ENCODE peak calls at places on chromosomes 5 and 9, in eight cellular contexts. T, M, L, K, G, Z, E and Q are unnamed samples. For H3K36me3, the result is how much of the 10 kb centered on the place peaks cover.

GRCh38 chr5:177447611-177448243 is 1.1 kb downstream of the PRR7 start:
- DNase-seq in T (peak), Z (no peak), L (no peak), E (no peak), G (no peak), M (no peak), K (no peak), Q (peak)

GRCh38 chr5:106171708-106172107 is 1499.0 kb downstream of the EFNA5 start:
- DNase-seq in T (peak), M (no peak), L (no peak), G (no peak), K (no peak), E (no peak), Z (no peak), Q (no peak)

GRCh38 chr5:172602712-172603289 is 38.3 kb upstream of the NEURL1B start:
- DNase-seq in K (no peak), L (no peak), M (no peak), Z (peak), G (no peak), E (no peak), T (no peak), Q (no peak)

GRCh38 chr5:24714757-24715156 is 70.0 kb upstream of the CDH10 start:
- DNase-seq in E (no peak), L (no peak), M (no peak), Z (no peak), K (no peak), T (peak), G (no peak), Q (no peak)

GRCh38 chr9:123348317-123348992 is 7.5 kb upstream of the CRB2 start:
- DNase-seq in G (no peak), T (no peak), L (no peak), Z (no peak), M (no peak), E (no peak), K (no peak), Q (peak)

GRCh38 chr5:72556351-72557146 is 49.3 kb upstream of the ZNF366 start:
- DNase-seq in E (no peak), Z (peak), L (peak), K (peak), M (peak), T (peak), G (peak), Q (peak)

GRCh38 chr5:143064207-143064606 is 294.0 kb downstream of the ARHGAP26 start:
- DNase-seq in L (no peak), M (no peak), K (no peak), G (no peak), T (peak), E (no peak), Z (no peak), Q (no peak)

GRCh38 chr9:108469654-108470053 is 386.1 kb downstream of the ACTL7B start:
- DNase-seq in T (peak), L (no peak), M (peak), K (no peak), E (no peak), Z (no peak), G (no peak), Q (no peak)

GRCh38 chr5:91189480-91190332 is 193.4 kb downstream of the ARRDC3 start:
- DNase-seq in L (no peak), Z (peak), E (no peak), G (no peak), K (peak), M (no peak), T (peak), Q (no peak)

GRCh38 chr5:56822961-56823360 is 7.6 kb downstream of the MAP3K1 start:
- DNase-seq in E (no peak), M (no peak), G (no peak), T (no peak), Z (no peak), K (no peak), L (no peak), Q (no peak)

GRCh38 chr9:113641100-113641885 is 177.8 kb downstream of the RGS3 start:
- DNase-seq in G (no peak), L (no peak), M (no peak), Z (no peak), E (no peak), K (no peak), T (no peak), Q (no peak)

GRCh38 chr5:153831976-153832375 is 206.7 kb downstream of the FAM114A2 start:
- DNase-seq in L (no peak), G (no peak), T (peak), Z (no peak), E (peak), K (no peak), M (no peak), Q (no peak)

GRCh38 chr5:10222326-10222725 is 27.4 kb downstream of the ATPSCKMT start:
- DNase-seq in E (no peak), G (no peak), T (no peak), M (no peak), Z (no peak), K (no peak), L (no peak), Q (no peak)

GRCh38 chr5:110738503-110738811 is 350 bp upstream of the SLC25A46 start:
- DNase-seq in G (no peak), Z (no peak), E (no peak), L (no peak), T (no peak), K (no peak), M (no peak), Q (peak)

GRCh38 chr9:90046317-90046861 is 441.6 kb downstream of the GADD45G start:
- DNase-seq in T (no peak), E (no peak), M (no peak), G (no peak), L (no peak), K (no peak), Z (no peak), Q (no peak)

GRCh38 chr5:134209477-134210240 is 16.2 kb downstream of the PPP2CA start:
- DNase-seq in Z (no peak), G (no peak), K (no peak), M (no peak), E (no peak), T (no peak), L (no peak), Q (no peak)

GRCh38 chr5:55467862-55468551 is 66.8 kb downstream of the PLPP1 start:
- DNase-seq in K (no peak), E (no peak), T (no peak), L (no peak), G (no peak), Z (no peak), M (no peak), Q (no peak)

GRCh38 chr9:32877103-32877502 is 93.8 kb downstream of the TMEM215 start:
- DNase-seq in T (no peak), E (no peak), L (no peak), G (peak), K (no peak), Z (no peak), M (no peak), Q (no peak)

GRCh38 chr5:143506881-143507552 is 103.5 kb upstream of the NR3C1 start:
- DNase-seq in Z (no peak), K (no peak), M (no peak), L (peak), G (peak), T (peak), E (no peak), Q (no peak)

GRCh38 chr5:79021753-79022152 is 36.6 kb upstream of the ARSB start:
- DNase-seq in Z (no peak), E (no peak), T (no peak), L (no peak), K (no peak), M (no peak), G (no peak), Q (no peak)

GRCh38 chr5:65065112-65065511 is 296.4 kb downstream of the CWC27 start:
- DNase-seq in L (no peak), E (no peak), K (no peak), M (no peak), T (no peak), G (no peak), Z (no peak), Q (no peak)

GRCh38 chr5:125263346-125263745 is 516.9 kb upstream of the ZNF608 start:
- DNase-seq in M (no peak), T (peak), G (no peak), Z (no peak), K (no peak), L (no peak), E (no peak), Q (no peak)

GRCh38 chr9:33447404-33448158 is at the start of gene AQP3:
- DNase-seq in G (peak), M (peak), E (peak), Z (peak), T (peak), L (peak), K (peak), Q (peak)

GRCh38 chr5:1793966-1794895 is 5.4 kb downstream of the MRPL36 start:
- DNase-seq in M (peak), L (no peak), E (no peak), Z (no peak), T (peak), G (no peak), K (no peak), Q (no peak)

GRCh38 chr9:132802121-132802795 is 75.8 kb downstream of the AK8 start:
- DNase-seq in M (no peak), K (no peak), Z (no peak), E (no peak), G (no peak), L (no peak), T (no peak), Q (peak)

GRCh38 chr5:143229896-143230675 is 173.4 kb downstream of the NR3C1 start:
- DNase-seq in T (no peak), M (no peak), L (no peak), G (no peak), Z (no peak), K (no peak), E (no peak), Q (peak)

GRCh38 chr5:60856059-60856458 is 12.0 kb upstream of the ELOVL7 start:
- DNase-seq in T (no peak), M (no peak), L (no peak), Z (no peak), K (no peak), G (no peak), E (no peak), Q (no peak)
- H3K36me3 ChIP-seq in T (under half), M (under half), L (under half), Z (under half), K (under half), G (under half), E (under half), Q (under half)

GRCh38 chr9:13145340-13145739 is 134.2 kb downstream of the MPDZ start:
- DNase-seq in G (no peak), M (no peak), T (no peak), E (no peak), K (no peak), Z (no peak), L (no peak), Q (no peak)
- H3K4me3 ChIP-seq in G (no peak), M (no peak), T (no peak), E (no peak), K (no peak), Z (no peak), L (no peak), Q (no peak)

GRCh38 chr9:127796899-127797370 is 5.7 kb upstream of the FPGS start:
- DNase-seq in K (no peak), T (peak), E (no peak), M (no peak), G (no peak), Z (no peak), L (no peak), Q (no peak)

GRCh38 chr9:127792417-127793031 is 6.7 kb downstream of the CDK9 start:
- DNase-seq in K (no peak), E (no peak), Z (no peak), M (no peak), G (no peak), T (no peak), L (no peak), Q (peak)

GRCh38 chr9:127794001-127794791 is 8.4 kb downstream of the CDK9 start:
- DNase-seq in T (no peak), E (no peak), K (no peak), Z (no peak), M (no peak), L (peak), G (no peak), Q (peak)

GRCh38 chr9:127793093-127793708 is 7.4 kb downstream of the CDK9 start:
- DNase-seq in E (peak), M (no peak), G (no peak), L (no peak), T (no peak), Z (no peak), K (no peak), Q (peak)

DNA sequence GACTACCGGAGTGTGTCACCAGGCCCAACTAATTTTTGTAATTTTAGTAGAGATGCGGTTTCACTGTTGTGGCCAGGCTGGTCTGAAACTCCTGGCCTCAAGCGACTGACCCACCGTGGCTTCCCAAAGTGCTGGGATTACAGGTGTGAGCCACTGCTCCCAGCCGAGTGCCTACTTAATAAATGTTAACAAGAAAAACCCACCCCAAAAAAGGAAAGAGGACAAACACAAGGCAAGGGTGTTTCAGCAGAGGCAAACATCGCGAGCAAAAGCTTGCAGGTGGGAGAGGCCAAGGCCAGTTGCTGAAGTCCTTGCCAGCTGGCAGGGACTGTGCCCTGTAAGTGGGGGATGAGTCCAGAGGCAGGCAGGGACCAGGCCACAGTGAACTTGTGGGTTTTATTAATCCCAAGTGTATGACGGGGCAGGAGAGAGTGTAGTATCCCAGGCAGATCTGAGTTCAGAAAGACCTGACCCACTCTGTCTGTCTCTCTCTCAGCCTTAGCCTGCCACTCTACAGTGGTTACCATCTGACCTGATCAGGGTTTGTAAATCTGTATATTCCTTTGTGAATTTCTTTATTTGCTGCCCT is 6.4 kb upstream of the FPGS start:
- DNase-seq in M (peak), T (peak), L (no peak), E (no peak), G (peak), Z (peak), K (no peak), Q (no peak)
- H3K36me3 ChIP-seq in M (under half), T (under half), L (under half), E (under half), G (under half), Z (under half), K (under half), Q (under half)

GRCh38 chr5:158852622-158853021 is 247.1 kb downstream of the EBF1 start:
- DNase-seq in M (no peak), G (no peak), Z (no peak), E (no peak), T (no peak), K (no peak), L (no peak), Q (no peak)
- H3K4me3 ChIP-seq in M (no peak), G (no peak), Z (no peak), E (no peak), T (no peak), K (no peak), L (no peak), Q (no peak)

DNA sequence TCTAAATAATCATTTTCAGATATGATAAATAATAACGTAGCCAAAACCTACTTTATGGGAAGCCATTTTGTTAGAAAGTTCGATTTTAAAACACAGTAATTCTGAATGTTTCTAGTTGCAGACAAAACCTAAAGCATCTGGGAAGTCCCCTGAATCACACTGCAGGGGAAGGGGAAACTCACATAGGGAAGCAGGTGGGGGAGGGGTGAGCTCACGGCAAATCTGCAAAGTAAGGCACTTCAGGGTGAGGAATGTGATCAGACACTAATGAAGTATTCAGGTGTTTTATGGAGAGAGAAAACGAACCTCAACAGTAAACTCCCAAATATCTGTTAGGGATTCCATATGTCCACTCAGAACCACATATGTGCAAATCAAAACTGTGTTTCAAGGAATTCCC is 70.7 kb downstream of the EPB41L4A start:
- DNase-seq in M (no peak), K (no peak), Z (no peak), T (no peak), E (no peak), G (no peak), L (no peak), Q (peak)
- H3K36me3 ChIP-seq in M (under half), K (under half), Z (under half), T (under half), E (under half), G (under half), L (under half), Q (under half)